ENCODE peak calls at places on chromosomes 16 and 17, in eight cellular contexts. W is neural progenitor cell, M is tibial nerve, S is heart left ventricle, B is H9, G is fibroblast of lung, C is uterus, P is pancreas. U is an unnamed sample.

GRCh38 chr16:12584488-12585233 is 219.0 kb downstream of the CPPED1 start:
- DNase-seq in M (no peak), W (no peak), S (no peak), B (no peak), G (no peak), P (no peak), C (peak; percentile 1), U (no peak)

GRCh38 chr17:63950940-63951907 is 19.1 kb upstream of the CD79B start:
- DNase-seq in W (no peak), B (peak; percentile 83), C (no peak), P (peak; percentile 38), G (no peak), M (no peak), S (no peak), U (no peak)

GRCh38 chr17:15377200-15377599 is 35.8 kb upstream of the TEKT3 start:
- DNase-seq in G (peak; percentile 51), C (no peak), M (no peak), P (no peak), S (no peak), W (no peak), B (no peak), U (no peak)

GRCh38 chr17:75345514-75346167 is 56.4 kb upstream of the SLC25A19 start:
- DNase-seq in B (peak; percentile 63), S (no peak), W (peak; percentile 26), G (no peak), M (no peak), P (no peak), C (no peak), U (no peak)

GRCh38 chr17:9108166-9108565 is 86.9 kb downstream of the NTN1 start:
- DNase-seq in B (no peak), C (no peak), G (no peak), P (no peak), M (no peak), S (no peak), W (no peak), U (no peak)

GRCh38 chr16:75614247-75614897 is 8.7 kb downstream of the ADAT1 start:
- DNase-seq in M (no peak), S (no peak), P (no peak), C (no peak), B (no peak), W (no peak), G (peak; percentile 21), U (no peak)

GRCh38 chr17:259341-259976 is 78.0 kb upstream of the DOC2B start:
- DNase-seq in P (peak; percentile 9), C (peak; percentile 5), G (no peak), S (no peak), B (no peak), W (no peak), M (no peak), U (peak; percentile 31)

GRCh38 chr17:8150194-8151119 is 1.7 kb downstream of the PER1 start:
- DNase-seq in G (no peak), C (no peak), M (no peak), W (no peak), P (no peak), B (no peak), S (peak; percentile 51), U (no peak)

GRCh38 chr17:42850964-42851363 is at the start of gene AOC3:
- DNase-seq in C (peak; percentile 75), P (no peak), S (peak; percentile 63), W (no peak), B (no peak), G (no peak), M (no peak), U (no peak)

GRCh38 chr17:76402711-76403110 is 18.3 kb downstream of the SPHK1 start:
- DNase-seq in W (no peak), C (no peak), B (no peak), P (no peak), G (no peak), S (peak; percentile 31), M (no peak), U (no peak)

GRCh38 chr16:56203052-56203451 is 11.8 kb downstream of the GNAO1 start:
- DNase-seq in W (peak; percentile 56), G (no peak), P (no peak), S (no peak), C (no peak), B (peak; percentile 70), M (no peak), U (no peak)

GRCh38 chr16:4179020-4179419 is 62.8 kb upstream of the ADCY9 start:
- DNase-seq in G (peak; percentile 45), S (no peak), W (no peak), P (no peak), M (no peak), B (no peak), C (peak; percentile 24), U (no peak)

GRCh38 chr17:1275962-1276736 is 3.3 kb upstream of the TRARG1 start:
- DNase-seq in P (peak; percentile 43), C (peak; percentile 49), B (peak; percentile 85), S (peak; percentile 85), M (peak; percentile 48), W (peak; percentile 89), G (peak; percentile 43), U (no peak)

GRCh38 chr17:55458977-55459376 is 37.3 kb upstream of the MMD start:
- DNase-seq in P (no peak), S (no peak), M (no peak), W (no peak), B (no peak), C (no peak), G (peak; percentile 73), U (no peak)

GRCh38 chr17:81030726-81031570 is 4.0 kb upstream of the BAIAP2 start:
- DNase-seq in G (no peak), S (peak; percentile 65), B (no peak), P (peak; percentile 44), C (no peak), W (no peak), M (no peak), U (peak; percentile 65)

GRCh38 chr16:72481419-72481818 is 309.5 kb upstream of the PMFBP1 start:
- DNase-seq in B (no peak), S (no peak), G (no peak), W (no peak), P (no peak), M (no peak), C (no peak), U (no peak)

GRCh38 chr17:79325707-79326106 is 251.1 kb downstream of the ENGASE start:
- DNase-seq in C (no peak), P (no peak), B (peak; percentile 66), W (peak; percentile 82), S (peak; percentile 28), M (no peak), G (no peak), U (peak; percentile 43)

GRCh38 chr16:68539704-68540370 is 746 bp downstream of the ZFP90 start:
- DNase-seq in P (no peak), G (peak; percentile 22), B (peak; percentile 31), W (peak; percentile 45), M (no peak), C (no peak), S (no peak), U (no peak)

GRCh38 chr16:50584033-50584722 is 36.0 kb downstream of the NKD1 start:
- DNase-seq in B (no peak), W (no peak), P (no peak), S (peak; percentile 32), M (no peak), C (no peak), G (no peak), U (no peak)

GRCh38 chr16:4529085-4530060 is 9.2 kb downstream of the CDIP1 start:
- DNase-seq in B (peak; percentile 84), W (peak; percentile 52), C (no peak), G (peak; percentile 36), S (no peak), M (no peak), P (peak; percentile 65), U (no peak)

DNA sequence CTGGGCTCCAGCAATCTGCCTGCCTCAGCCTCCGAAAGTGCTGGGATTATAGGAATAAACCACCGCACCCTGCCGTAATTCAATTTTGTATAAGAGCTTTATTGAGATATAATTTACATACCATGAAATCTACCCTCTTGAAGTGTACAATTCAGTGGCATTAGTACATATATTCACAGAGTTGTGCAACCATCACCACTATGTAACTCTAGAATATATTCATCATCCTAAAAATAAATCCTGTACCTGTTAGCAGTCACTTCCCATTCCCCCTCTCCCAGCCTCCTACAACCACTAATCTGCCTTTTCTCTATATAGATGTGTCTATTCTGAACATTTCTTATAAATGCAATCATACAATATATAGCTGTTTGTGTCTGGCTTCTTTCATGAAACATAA is 26.1 kb downstream of the TOM1L2 start:
- DNase-seq in P (no peak), S (no peak), G (no peak), W (no peak), M (no peak), B (no peak), C (no peak), U (no peak)
- H3K4me1 ChIP-seq in P (no peaks in the 10 kb centered on the region), S (peaks cover 5% of the 10 kb centered on the region), G (peaks cover 29% of the 10 kb centered on the region), W (peaks cover 15% of the 10 kb centered on the region), M (peaks cover 26% of the 10 kb centered on the region), B (no peaks in the 10 kb centered on the region), C (peaks cover 6% of the 10 kb centered on the region), U (peaks cover 56% of the 10 kb centered on the region)

DNA sequence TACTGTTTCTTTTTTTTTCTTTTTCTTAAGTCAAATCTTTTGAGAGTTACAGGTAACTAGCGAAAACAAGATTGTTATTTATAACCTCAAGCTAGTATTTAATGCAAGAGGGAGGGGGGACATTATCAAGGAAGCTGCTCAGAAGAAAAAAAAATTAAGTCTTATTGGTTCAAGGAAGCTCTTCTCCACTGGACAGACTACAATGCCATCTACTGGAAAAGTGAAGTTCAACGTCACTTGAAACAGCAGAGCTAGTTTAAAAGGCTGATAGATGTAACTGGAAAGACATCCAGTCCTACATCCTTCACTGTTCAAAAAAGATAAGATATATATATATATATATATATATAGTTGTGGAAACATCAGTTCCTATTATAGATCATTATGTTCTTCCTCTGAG is 418.0 kb upstream of the PSMD7 start:
- DNase-seq in C (no peak), W (peak; percentile 27), G (peak; percentile 90), S (no peak), P (no peak), M (no peak), B (no peak), U (no peak)
- TF ChIP-seq CTCF in C (peak; percentile 57), W (peak; percentile 36), G (peak; percentile 73), S (peak; percentile 68), P (peak; percentile 20), M (peak; percentile 54), B (peak; percentile 68), U (peak; percentile 68)

DNA sequence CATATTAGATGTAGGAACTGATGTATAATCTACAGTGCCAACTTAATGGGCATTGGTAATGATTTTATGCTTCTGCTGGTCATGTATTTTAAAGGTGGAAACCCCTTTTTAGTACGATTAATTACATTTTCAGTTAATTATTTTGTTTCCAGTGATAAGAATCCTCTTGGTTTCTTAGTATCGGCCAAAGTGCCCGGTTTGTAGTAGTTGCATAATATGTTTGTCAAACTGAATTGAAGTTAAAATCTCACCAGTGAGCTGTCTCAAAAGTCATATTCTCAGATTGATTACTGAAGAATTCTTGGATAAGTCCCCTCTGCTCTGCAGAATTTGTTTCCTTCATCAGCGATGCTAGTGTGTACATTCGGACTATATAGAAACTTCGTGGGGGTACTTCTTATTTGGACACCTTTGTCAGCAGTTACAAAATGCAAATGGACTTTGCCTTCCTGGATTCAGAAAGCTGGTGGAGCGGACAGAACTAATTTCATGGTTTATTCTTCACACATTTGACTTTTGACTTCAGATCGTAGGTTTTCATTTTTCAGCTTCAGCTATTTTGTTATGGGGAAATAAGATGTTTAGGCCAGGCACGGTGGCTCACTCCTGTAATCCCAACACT is 28.2 kb downstream of the SLC47A1 start:
- DNase-seq in G (no peak), W (no peak), C (no peak), P (no peak), S (no peak), M (no peak), B (no peak), U (no peak)
- H3K27ac ChIP-seq in G (no peak overlapping the region), W (no peak overlapping the region), C (no peak overlapping the region), P (no peak overlapping the region), S (no peak overlapping the region), M (no peak overlapping the region), B (no peak overlapping the region), U (no peak overlapping the region)

GRCh38 chr17:50636804-50637195 is 2.1 kb downstream of the ABCC3 start:
- DNase-seq in S (no peak), B (no peak), C (no peak), W (no peak), M (no peak), P (no peak), G (no peak), U (no peak)
- H3K4me1 ChIP-seq in S (peaks cover 7% of the 10 kb centered on the region), B (no peaks in the 10 kb centered on the region), C (no peaks in the 10 kb centered on the region), W (peaks cover 16% of the 10 kb centered on the region), M (peaks cover 19% of the 10 kb centered on the region), P (peaks cover 21% of the 10 kb centered on the region), G (peaks cover 32% of the 10 kb centered on the region), U (peaks cover 61% of the 10 kb centered on the region)